ENCODE peak calls at places on chromosomes 3 and 15, in ten cellular contexts. Q, F, S, H, K, M, U, P, T and O are unnamed samples.
A peak's percentile ranks its signal among the peaks of the same experiment; 100 is the strongest.

GRCh38 chr3:194659778-194660177 is 12.2 kb downstream of the LSG1 start:
- DNase-seq in U (no peak), S (no peak), T (no peak), P (no peak), Q (no peak), F (no peak), H (no peak), K (no peak), M (no peak), O (no peak)

GRCh38 chr3:185585523-185585861 is 603 bp upstream of the SENP2 start:
- DNase-seq in P (no peak), T (no peak), K (no peak), S (no peak), F (no peak), H (no peak), Q (no peak), M (no peak), U (no peak), O (no peak)

GRCh38 chr3:100114413-100115030 is at the start of gene FILIP1L:
- DNase-seq in K (no peak), T (no peak), U (no peak), M (no peak), H (no peak), S (no peak), F (no peak), Q (no peak), P (no peak), O (no peak)

GRCh38 chr3:30227571-30228301 is 378.7 kb upstream of the TGFBR2 start:
- DNase-seq in T (no peak), F (peak; percentile 96), U (no peak), Q (no peak), H (peak; percentile 84), P (no peak), M (no peak), S (no peak), K (peak; percentile 64), O (peak; percentile 54)

GRCh38 chr3:52839892-52840545 is 5.2 kb upstream of the MUSTN1 start:
- DNase-seq in P (no peak), T (no peak), H (no peak), M (no peak), F (no peak), S (no peak), U (no peak), Q (peak; percentile 51), K (no peak), O (no peak)

GRCh38 chr3:12353796-12354505 is 65.1 kb downstream of the PPARG start:
- DNase-seq in P (no peak), H (peak; percentile 69), F (peak; percentile 72), T (no peak), Q (no peak), S (no peak), M (no peak), K (peak; percentile 8), U (no peak), O (no peak)

GRCh38 chr15:48040166-48040817 is 80.5 kb upstream of the SLC24A5 start:
- DNase-seq in K (no peak), F (peak; percentile 26), S (no peak), M (no peak), P (no peak), U (no peak), H (peak; percentile 38), T (no peak), Q (peak; percentile 72), O (no peak)

GRCh38 chr15:91821458-91821857 is 32.0 kb upstream of the SLCO3A1 start:
- DNase-seq in Q (no peak), T (no peak), M (no peak), H (no peak), S (no peak), P (no peak), K (no peak), F (no peak), U (no peak), O (no peak)

GRCh38 chr15:83164409-83165404 is 42.9 kb downstream of the HDGFL3 start:
- DNase-seq in U (no peak), K (peak; percentile 1), H (peak; percentile 46), P (peak; percentile 4), S (no peak), Q (no peak), T (no peak), F (no peak), M (no peak), O (peak; percentile 39)

GRCh38 chr3:61646360-61646759 is 85.0 kb downstream of the PTPRG start:
- DNase-seq in M (no peak), P (no peak), T (no peak), K (no peak), Q (no peak), S (no peak), H (no peak), U (no peak), F (no peak), O (no peak)

GRCh38 chr15:56249080-56249479 is 5.4 kb upstream of the RFX7 start:
- DNase-seq in P (no peak), F (peak; percentile 80), H (no peak), Q (no peak), T (no peak), K (no peak), U (peak; percentile 64), M (no peak), S (no peak), O (no peak)

GRCh38 chr15:78446551-78446950 is 8.5 kb downstream of the IREB2 start:
- DNase-seq in K (no peak), U (no peak), S (no peak), Q (no peak), P (no peak), T (no peak), F (no peak), H (no peak), M (no peak), O (no peak)

GRCh38 chr3:141797167-141797773 is 34.1 kb downstream of the GRK7 start:
- DNase-seq in K (no peak), U (no peak), S (no peak), F (peak; percentile 82), P (no peak), Q (no peak), H (peak; percentile 30), T (peak; percentile 8), M (peak; percentile 76), O (peak; percentile 50)

GRCh38 chr3:66041116-66041515 is 2.4 kb upstream of the MAGI1 start:
- DNase-seq in T (no peak), H (peak; percentile 55), M (no peak), F (peak; percentile 39), S (no peak), Q (no peak), K (no peak), P (no peak), U (no peak), O (no peak)

GRCh38 chr3:63768415-63768814 is 50.7 kb upstream of the C3orf49 start:
- DNase-seq in Q (no peak), F (no peak), P (no peak), U (no peak), K (no peak), H (no peak), M (no peak), T (no peak), S (no peak), O (no peak)

GRCh38 chr15:32956006-32956405 is 238.2 kb downstream of the GREM1 start:
- DNase-seq in S (no peak), Q (no peak), U (peak; percentile 52), P (peak; percentile 17), M (no peak), H (peak; percentile 79), K (peak; percentile 64), T (no peak), F (peak; percentile 84), O (peak; percentile 12)

GRCh38 chr3:354433-354832 is 157.9 kb downstream of the CHL1 start:
- DNase-seq in T (no peak), Q (no peak), H (no peak), P (peak; percentile 1), K (peak; percentile 7), M (peak; percentile 20), U (peak; percentile 60), F (peak; percentile 38), S (no peak), O (no peak)